ENCODE peak calls at places on chromosomes 4 and X, in ten cellular contexts. E is activated CD8-positive, alpha-beta T cell treated with anti-CD3 and anti-CD28 coated beads for 36 hours; T is cardiac muscle cell; A is colonic mucosa; F is A549; D is CD8-positive, alpha-beta T cell; H is cardiac fibroblast; N is fibroblast of mammary gland; W is activated B cell treated with CpG ODN at 0.5 μM for 24 hours; U is epithelial cell of esophagus. B is an unnamed sample.

GRCh38 chr4:163243297-163243981 is 76.7 kb upstream of the NAF1 start:
- DNase-seq in D (no peak), W (no peak), T (no peak), H (no peak), N (no peak), E (no peak), A (no peak), U (no peak), F (no peak), B (no peak)

GRCh38 chrX:57070185-57070984 is 51.0 kb downstream of the SPIN2B start:
- DNase-seq in W (no peak), T (no peak), U (no peak), A (no peak), F (no peak), E (no peak), N (no peak), H (peak; percentile 0), D (no peak), B (no peak)

GRCh38 chr4:164485169-164485568 is 268.8 kb upstream of the SMIM31 start:
- DNase-seq in U (no peak), E (no peak), F (no peak), H (no peak), T (no peak), D (no peak), N (no peak), A (no peak), W (no peak), B (no peak)

GRCh38 chr4:82898322-82899243 is 2.0 kb upstream of the THAP9 start:
- DNase-seq in F (peak; percentile 10), D (no peak), U (peak; percentile 79), A (peak; percentile 33), E (peak; percentile 55), N (peak; percentile 95), T (no peak), H (peak; percentile 93), W (no peak), B (no peak)

GRCh38 chr4:38062088-38062893 is 102.1 kb downstream of the PTTG2 start:
- DNase-seq in T (peak; percentile 78), D (peak; percentile 24), H (peak; percentile 88), W (no peak), E (peak; percentile 78), U (peak; percentile 74), F (peak; percentile 41), A (peak; percentile 90), N (peak; percentile 86), B (peak; percentile 60)

GRCh38 chr4:155122382-155122781 is 86.1 kb upstream of the NPY2R start:
- DNase-seq in U (no peak), E (no peak), A (no peak), W (no peak), D (no peak), T (no peak), F (no peak), N (no peak), H (no peak), B (no peak)

GRCh38 chr4:116636917-116637316 is 448.5 kb downstream of the TRAM1L1 start:
- DNase-seq in A (no peak), T (no peak), E (no peak), N (no peak), D (no peak), W (no peak), U (no peak), F (no peak), H (no peak), B (peak; percentile 3)

GRCh38 chr4:128386761-128387599 is 99.4 kb upstream of the PGRMC2 start:
- DNase-seq in U (peak; percentile 87), E (no peak), W (no peak), A (peak; percentile 77), N (peak; percentile 98), D (no peak), H (peak; percentile 97), T (no peak), F (peak; percentile 42), B (no peak)

GRCh38 chr4:163666335-163666888 is 171.9 kb downstream of the TMA16 start:
- DNase-seq in H (no peak), U (no peak), F (no peak), A (no peak), T (no peak), D (no peak), W (no peak), N (no peak), E (no peak), B (no peak)

GRCh38 chrX:39736219-39737211 is 361.2 kb downstream of the BCOR start:
- DNase-seq in N (peak; percentile 84), T (no peak), D (no peak), A (no peak), W (no peak), E (no peak), F (peak; percentile 33), U (peak; percentile 40), H (peak; percentile 94), B (no peak)

DNA sequence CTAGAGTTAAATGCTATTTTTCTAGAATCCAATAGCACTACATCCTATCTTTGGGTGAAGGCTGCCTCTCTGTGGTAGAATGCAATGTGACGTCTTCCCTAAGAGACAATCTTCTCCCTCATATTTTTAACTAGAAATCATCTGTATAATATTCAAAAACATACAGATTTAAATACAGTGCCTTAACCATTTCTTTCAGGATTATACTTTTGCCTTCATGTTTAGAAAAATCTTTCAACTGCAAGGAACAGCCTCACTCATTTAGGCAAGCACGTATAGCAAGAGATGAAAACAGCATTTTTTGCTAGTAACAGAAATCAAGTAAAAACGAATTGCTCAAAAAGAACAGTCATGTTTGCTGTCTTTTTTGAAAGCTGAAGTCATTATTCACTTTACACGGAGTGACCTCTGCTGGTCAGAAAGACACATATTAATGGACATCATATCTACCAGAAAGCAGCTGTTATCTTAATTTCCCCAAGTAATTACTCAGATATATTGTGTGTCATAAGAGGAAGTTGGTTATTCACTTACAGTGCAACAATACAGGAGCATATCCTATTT is 422.3 kb downstream of the STPG2 start:
- DNase-seq in N (peak; percentile 23), E (no peak), A (no peak), U (peak; percentile 67), F (no peak), W (no peak), H (peak; percentile 56), T (no peak), D (no peak), B (no peak)
- TF ChIP-seq CTCF in N (peak; percentile 17), E (no peak), A (no peak), U (peak; percentile 40), F (peak; percentile 19), W (no peak), H (peak; percentile 10), T (peak; percentile 34), D (no peak), B (no peak)

GRCh38 chr4:48031802-48032525 is 15.4 kb downstream of the NIPAL1 start:
- DNase-seq in N (no peak), H (peak; percentile 82), A (no peak), T (peak; percentile 74), E (no peak), U (no peak), W (no peak), D (no peak), F (no peak), B (no peak)

GRCh38 chr4:48037117-48037462 is 20.5 kb downstream of the NIPAL1 start:
- DNase-seq in N (no peak), T (no peak), H (no peak), E (no peak), W (no peak), U (no peak), D (no peak), A (no peak), F (no peak), B (no peak)

GRCh38 chr4:48035952-48036351 is 19.4 kb downstream of the NIPAL1 start:
- DNase-seq in U (no peak), D (no peak), T (no peak), N (no peak), E (no peak), W (no peak), H (no peak), F (no peak), A (no peak), B (no peak)

GRCh38 chr4:48032721-48033120 is 16.1 kb downstream of the NIPAL1 start:
- DNase-seq in N (peak; percentile 28), T (no peak), H (peak; percentile 27), F (no peak), A (no peak), U (no peak), D (no peak), W (no peak), E (no peak), B (no peak)

GRCh38 chr4:48033825-48034413 is 17.3 kb downstream of the NIPAL1 start:
- DNase-seq in W (no peak), D (peak; percentile 47), F (no peak), N (peak; percentile 16), T (no peak), H (peak; percentile 18), U (peak; percentile 53), E (peak; percentile 88), A (peak; percentile 65), B (no peak)
- TF ChIP-seq CTCF in W (peak; percentile 23), D (peak; percentile 82), F (peak; percentile 23), N (peak; percentile 57), T (peak; percentile 65), H (peak; percentile 72), U (peak; percentile 76), E (peak; percentile 87), A (peak; percentile 57), B (peak; percentile 37)

GRCh38 chr4:53432528-53433424 is 55.3 kb downstream of the FIP1L1 start:
- DNase-seq in D (no peak), W (no peak), A (no peak), N (no peak), T (no peak), E (no peak), H (no peak), U (no peak), F (no peak), B (peak; percentile 8)
- TF ChIP-seq CTCF in D (no peak), W (no peak), A (no peak), N (no peak), T (no peak), E (no peak), H (no peak), U (no peak), F (no peak), B (no peak)

GRCh38 chrX:112223391-112223790 is 140.8 kb upstream of the TRPC5 start:
- DNase-seq in U (no peak), W (no peak), H (no peak), N (no peak), E (no peak), D (no peak), F (no peak), T (no peak), A (no peak), B (no peak)

GRCh38 chrX:112218388-112218787 is 135.8 kb upstream of the TRPC5 start:
- DNase-seq in H (no peak), U (no peak), N (no peak), D (no peak), E (no peak), W (no peak), F (no peak), T (no peak), A (no peak), B (no peak)
- TF ChIP-seq CTCF in H (no peak), U (no peak), N (no peak), D (no peak), E (no peak), W (no peak), F (no peak), T (no peak), A (no peak), B (no peak)